ENCODE peak calls at places on chromosome 15, in eight cellular contexts. C is skeletal muscle cell, L is sciatic nerve, J is left cardiac atrium, V is coronary artery, T is lung, B is GDM1, P is T-cell. I is an unnamed sample.

GRCh38 chr15:77774350-77774749 is 141.6 kb upstream of the LINGO1 start:
- DNase-seq in C (no peak), L (no peak), J (no peak), V (no peak), T (no peak), B (no peak), P (no peak), I (no peak)

GRCh38 chr15:98713585-98714001 is 65.3 kb downstream of the IGF1R start:
- DNase-seq in C (no peak), L (no peak), J (peak; percentile 47), V (no peak), T (no peak), B (no peak), P (peak; percentile 4), I (no peak)

GRCh38 chr15:55909036-55909811 is 84.2 kb downstream of the NEDD4 start:
- DNase-seq in C (peak; percentile 80), L (no peak), J (no peak), V (no peak), T (no peak), B (no peak), P (no peak), I (no peak)

GRCh38 chr15:35783203-35783602 is 237.2 kb upstream of the DPH6 start:
- DNase-seq in C (no peak), L (no peak), J (no peak), V (no peak), T (no peak), B (no peak), P (no peak), I (no peak)

GRCh38 chr15:62719316-62719715 is 323.2 kb upstream of the TPM1 start:
- DNase-seq in C (no peak), L (no peak), J (no peak), V (no peak), T (no peak), B (no peak), P (no peak), I (no peak)

GRCh38 chr15:75659141-75659771 is 11.5 kb downstream of the SNX33 start:
- DNase-seq in C (no peak), L (no peak), J (no peak), V (no peak), T (no peak), B (no peak), P (no peak), I (no peak)

GRCh38 chr15:63146684-63147083 is 10.6 kb downstream of the RPS27L start:
- DNase-seq in C (no peak), L (no peak), J (no peak), V (no peak), T (no peak), B (no peak), P (no peak), I (no peak)

GRCh38 chr15:35986072-35986666 is 440.2 kb upstream of the DPH6 start:
- DNase-seq in C (peak; percentile 7), L (peak; percentile 61), J (peak; percentile 59), V (no peak), T (no peak), B (no peak), P (no peak), I (peak; percentile 30)

GRCh38 chr15:28885630-28886430 is at the start of gene APBA2:
- DNase-seq in C (no peak), L (no peak), J (no peak), V (no peak), T (no peak), B (no peak), P (peak; percentile 47), I (peak; percentile 89)

GRCh38 chr15:94042163-94042954 is 189.0 kb upstream of the MCTP2 start:
- DNase-seq in C (no peak), L (no peak), J (no peak), V (no peak), T (no peak), B (no peak), P (no peak), I (no peak)

GRCh38 chr15:51108933-51109550 is 14.3 kb upstream of the TNFAIP8L3 start:
- DNase-seq in C (peak; percentile 85), L (no peak), J (no peak), V (peak; percentile 90), T (no peak), B (no peak), P (no peak), I (no peak)

GRCh38 chr15:73464602-73465001 is 21.6 kb downstream of the REC114 start:
- DNase-seq in C (no peak), L (no peak), J (no peak), V (no peak), T (no peak), B (no peak), P (no peak), I (no peak)

GRCh38 chr15:81098349-81098748 is 35.7 kb upstream of the CFAP161 start:
- DNase-seq in C (no peak), L (no peak), J (no peak), V (no peak), T (no peak), B (no peak), P (no peak), I (no peak)

GRCh38 chr15:70343961-70344360 is 246.2 kb upstream of the TLE3 start:
- DNase-seq in C (no peak), L (peak; percentile 6), J (no peak), V (peak; percentile 22), T (peak; percentile 11), B (no peak), P (no peak), I (no peak)

GRCh38 chr15:76898102-76898501 is 7.0 kb downstream of the SCAPER start:
- DNase-seq in C (no peak), L (no peak), J (no peak), V (no peak), T (no peak), B (no peak), P (no peak), I (no peak)